ENCODE peak calls at places on chromosome 17, in five cellular contexts. N is spleen, D is IMR-90, I is Peyer's patch, A is psoas muscle. T is an unnamed sample. For H3K27me3, the result is how much of the 10 kb centered on the place peaks cover.

GRCh38 chr17:64413505-64413904 is 22.8 kb upstream of the PECAM1 start:
- DNase-seq in I (peak), D (no peak), A (no peak), N (no peak), T (no peak)

GRCh38 chr17:44350733-44351226 is 5.7 kb downstream of the GRN start:
- DNase-seq in A (peak), I (peak), D (peak), N (peak), T (peak)

GRCh38 chr17:3003401-3004149 is 59.8 kb downstream of the OR1D5 start:
- DNase-seq in I (peak), D (no peak), A (peak), N (peak), T (no peak)

GRCh38 chr17:14135906-14136590 is 66.7 kb downstream of the COX10 start:
- DNase-seq in D (no peak), I (no peak), N (no peak), A (no peak), T (no peak)

GRCh38 chr17:75849304-75849695 is 5.1 kb upstream of the UNC13D start:
- DNase-seq in I (no peak), D (no peak), N (peak), A (no peak), T (peak)

GRCh38 chr17:35028531-35029262 is 34.8 kb downstream of the RFFL start:
- DNase-seq in I (no peak), D (peak), N (no peak), A (no peak), T (peak)

GRCh38 chr17:18038149-18038850 is 668 bp downstream of the ATPAF2 start:
- DNase-seq in D (peak), A (no peak), I (no peak), N (no peak), T (no peak)

GRCh38 chr17:41645371-41646063 is 21.1 kb upstream of the KRT17 start:
- DNase-seq in I (no peak), N (no peak), A (no peak), D (peak), T (peak)

GRCh38 chr17:59423903-59424302 is 92.4 kb downstream of the YPEL2 start:
- DNase-seq in N (no peak), D (no peak), I (no peak), A (no peak), T (no peak)

GRCh38 chr17:8103549-8103948 is 14.8 kb downstream of the ALOXE3 start:
- DNase-seq in D (no peak), A (no peak), N (no peak), I (no peak), T (peak)

GRCh38 chr17:5804226-5804625 is 219.9 kb upstream of the NLRP1 start:
- DNase-seq in D (no peak), N (no peak), I (no peak), A (no peak), T (no peak)

GRCh38 chr17:7929158-7930029 is at the start of gene KCNAB3:
- DNase-seq in I (peak), D (peak), N (peak), A (no peak), T (peak)

GRCh38 chr17:55409030-55409800 is 12.4 kb downstream of the MMD start:
- DNase-seq in A (no peak), I (no peak), N (no peak), D (no peak), T (peak)

GRCh38 chr17:55410722-55411462 is 10.7 kb downstream of the MMD start:
- DNase-seq in I (no peak), A (no peak), D (no peak), N (no peak), T (peak)

GRCh38 chr17:55413825-55414489 is 7.7 kb downstream of the MMD start:
- DNase-seq in N (no peak), I (no peak), A (no peak), D (no peak), T (no peak)

GRCh38 chr17:55414983-55415382 is 6.7 kb downstream of the MMD start:
- DNase-seq in N (no peak), I (no peak), A (no peak), D (no peak), T (no peak)

GRCh38 chr17:55411463-55411855 is 10.2 kb downstream of the MMD start:
- DNase-seq in N (no peak), D (no peak), I (no peak), A (no peak), T (no peak)
- H3K27ac ChIP-seq in N (no peak), D (no peak), I (no peak), A (no peak), T (no peak)

DNA sequence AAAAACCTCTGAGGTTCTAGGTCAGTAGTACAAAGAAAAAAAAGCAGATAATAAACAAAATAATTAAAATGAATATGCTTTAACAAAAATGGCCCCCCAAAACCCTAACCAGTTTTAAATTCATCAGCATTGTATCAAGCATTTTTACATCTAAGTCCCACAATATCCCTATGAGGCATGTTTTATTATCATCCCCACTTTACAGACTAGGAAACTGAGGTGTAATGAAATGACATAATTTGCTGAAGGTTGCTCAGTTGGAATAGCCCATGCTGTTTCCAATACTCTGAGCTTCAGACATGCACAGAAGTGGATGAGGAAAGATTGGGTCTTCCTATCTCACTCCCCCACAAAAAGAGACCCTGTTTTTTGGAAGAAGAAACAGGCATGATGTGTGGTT is 88.3 kb downstream of the SNX11 start:
- DNase-seq in N (no peak), A (no peak), D (no peak), I (no peak), T (no peak)
- H3K27me3 ChIP-seq in N (under half), A (under half), D (under half), I (under half), T (under half)

GRCh38 chr17:81567191-81567590 is 15.0 kb upstream of the FAAP100 start:
- DNase-seq in N (no peak), I (no peak), A (no peak), D (no peak), T (no peak)
- H3K27ac ChIP-seq in N (peak), I (peak), A (peak), D (peak), T (peak)

DNA sequence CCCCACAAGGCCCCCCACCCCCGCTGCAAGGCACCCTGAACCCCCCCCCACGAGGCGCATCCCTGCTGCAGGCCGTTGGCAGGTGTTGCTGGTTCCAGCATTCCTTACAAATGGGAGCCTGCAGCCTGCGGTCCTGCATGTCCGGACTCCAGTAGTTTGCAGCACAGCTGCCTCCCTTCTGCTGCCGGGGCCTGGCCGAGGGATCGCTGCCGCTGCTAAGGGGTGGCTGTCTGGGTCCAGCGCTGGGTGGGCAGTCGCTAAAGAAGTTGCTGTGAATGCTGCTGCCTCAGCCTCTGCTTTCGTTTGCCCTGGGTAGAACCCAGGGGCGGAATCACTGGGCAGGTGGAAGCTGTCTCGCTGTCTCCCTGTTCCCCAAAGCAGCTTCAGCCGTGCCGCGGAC is 11.8 kb downstream of the UTS2R start:
- DNase-seq in D (no peak), N (no peak), I (no peak), A (no peak), T (peak)
- H3K27me3 ChIP-seq in D (half or more), N (half or more), I (under half), A (under half), T (under half)